ENCODE peak calls at places on chromosome 4, in nine cellular contexts. One of them, this sample, is unnamed.

GRCh38 chr4:123478859-123479345 is 82.3 kb downstream of the SPRY1 start:
- DNase-seq in astrocyte: peak
- DNase-seq in left lung: peak
- DNase-seq in GM06990: no peak
- DNase-seq in heart left ventricle: no peak
- DNase-seq in CD8-positive, alpha-beta T cell: no peak
- DNase-seq in right atrium auricular region: no peak
- DNase-seq in A673: no peak
- DNase-seq in psoas muscle: peak
- DNase-seq in this sample: peak

GRCh38 chr4:116639070-116639577 is 446.3 kb downstream of the TRAM1L1 start:
- DNase-seq in CD8-positive, alpha-beta T cell: no peak
- DNase-seq in left lung: no peak
- DNase-seq in heart left ventricle: no peak
- DNase-seq in psoas muscle: no peak
- DNase-seq in GM06990: no peak
- DNase-seq in A673: no peak
- DNase-seq in right atrium auricular region: no peak
- DNase-seq in astrocyte: no peak
- DNase-seq in this sample: no peak

GRCh38 chr4:66475596-66475995 is 805.3 kb upstream of the EPHA5 start:
- DNase-seq in left lung: no peak
- DNase-seq in heart left ventricle: no peak
- DNase-seq in astrocyte: no peak
- DNase-seq in psoas muscle: no peak
- DNase-seq in right atrium auricular region: no peak
- DNase-seq in A673: peak
- DNase-seq in CD8-positive, alpha-beta T cell: no peak
- DNase-seq in GM06990: no peak
- DNase-seq in this sample: peak

GRCh38 chr4:73438582-73439215 is 2.7 kb downstream of the AFP start:
- DNase-seq in psoas muscle: no peak
- DNase-seq in heart left ventricle: no peak
- DNase-seq in CD8-positive, alpha-beta T cell: no peak
- DNase-seq in right atrium auricular region: no peak
- DNase-seq in left lung: no peak
- DNase-seq in GM06990: no peak
- DNase-seq in astrocyte: no peak
- DNase-seq in A673: no peak
- DNase-seq in this sample: no peak

GRCh38 chr4:13528823-13529129 is 15.5 kb downstream of the NKX3-2 start:
- DNase-seq in heart left ventricle: no peak
- DNase-seq in psoas muscle: no peak
- DNase-seq in left lung: no peak
- DNase-seq in right atrium auricular region: no peak
- DNase-seq in CD8-positive, alpha-beta T cell: no peak
- DNase-seq in astrocyte: no peak
- DNase-seq in GM06990: no peak
- DNase-seq in A673: no peak
- DNase-seq in this sample: no peak

GRCh38 chr4:45679411-45679810 is 444.4 kb downstream of the GABRG1 start:
- DNase-seq in GM06990: no peak
- DNase-seq in psoas muscle: no peak
- DNase-seq in astrocyte: no peak
- DNase-seq in CD8-positive, alpha-beta T cell: no peak
- DNase-seq in A673: no peak
- DNase-seq in right atrium auricular region: no peak
- DNase-seq in heart left ventricle: no peak
- DNase-seq in left lung: no peak
- DNase-seq in this sample: no peak

GRCh38 chr4:45241976-45242375 is 515.6 kb upstream of the GNPDA2 start:
- DNase-seq in right atrium auricular region: no peak
- DNase-seq in heart left ventricle: no peak
- DNase-seq in left lung: no peak
- DNase-seq in A673: no peak
- DNase-seq in GM06990: no peak
- DNase-seq in psoas muscle: no peak
- DNase-seq in astrocyte: no peak
- DNase-seq in CD8-positive, alpha-beta T cell: no peak
- DNase-seq in this sample: peak

GRCh38 chr4:10593130-10593529 is 91.4 kb downstream of the CLNK start:
- DNase-seq in CD8-positive, alpha-beta T cell: no peak
- DNase-seq in heart left ventricle: no peak
- DNase-seq in right atrium auricular region: no peak
- DNase-seq in left lung: no peak
- DNase-seq in A673: no peak
- DNase-seq in GM06990: no peak
- DNase-seq in astrocyte: no peak
- DNase-seq in psoas muscle: no peak
- DNase-seq in this sample: no peak

GRCh38 chr4:56388311-56388710 is 1.0 kb upstream of the AASDH start:
- DNase-seq in astrocyte: no peak
- DNase-seq in A673: no peak
- DNase-seq in right atrium auricular region: no peak
- DNase-seq in GM06990: no peak
- DNase-seq in left lung: no peak
- DNase-seq in psoas muscle: no peak
- DNase-seq in CD8-positive, alpha-beta T cell: no peak
- DNase-seq in heart left ventricle: no peak
- DNase-seq in this sample: peak

GRCh38 chr4:116385583-116385982 is 699.8 kb downstream of the TRAM1L1 start:
- DNase-seq in left lung: no peak
- DNase-seq in CD8-positive, alpha-beta T cell: no peak
- DNase-seq in heart left ventricle: no peak
- DNase-seq in GM06990: no peak
- DNase-seq in psoas muscle: no peak
- DNase-seq in astrocyte: no peak
- DNase-seq in A673: no peak
- DNase-seq in right atrium auricular region: no peak
- DNase-seq in this sample: no peak

GRCh38 chr4:56466910-56467283 is 520 bp upstream of the SRP72 start:
- DNase-seq in GM06990: no peak
- DNase-seq in psoas muscle: no peak
- DNase-seq in A673: no peak
- DNase-seq in right atrium auricular region: no peak
- DNase-seq in CD8-positive, alpha-beta T cell: no peak
- DNase-seq in left lung: no peak
- DNase-seq in astrocyte: no peak
- DNase-seq in heart left ventricle: no peak
- DNase-seq in this sample: no peak

GRCh38 chr4:154686838-154687237 is 57.0 kb upstream of the LRAT start:
- DNase-seq in right atrium auricular region: no peak
- DNase-seq in left lung: no peak
- DNase-seq in CD8-positive, alpha-beta T cell: no peak
- DNase-seq in heart left ventricle: no peak
- DNase-seq in psoas muscle: no peak
- DNase-seq in A673: peak
- DNase-seq in GM06990: no peak
- DNase-seq in astrocyte: no peak
- DNase-seq in this sample: peak

DNA sequence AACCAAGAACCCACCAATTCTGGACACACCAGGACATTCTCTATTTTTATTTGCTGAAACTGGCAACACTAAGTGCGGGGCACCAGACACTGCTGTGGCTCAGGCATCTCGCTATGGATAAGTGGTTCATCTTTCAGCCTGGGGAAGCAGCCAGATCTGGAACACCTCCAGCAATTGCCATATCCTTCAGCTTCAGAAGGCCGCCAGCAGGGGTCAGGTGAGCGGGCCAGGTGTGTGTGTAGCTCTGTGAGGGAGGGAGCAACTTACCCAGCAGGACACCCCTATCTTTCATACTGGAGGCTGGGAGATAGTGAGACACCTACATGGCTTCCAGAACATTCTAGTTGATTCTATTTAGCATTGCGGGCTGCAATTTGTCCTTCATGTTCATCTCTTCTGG is 57.0 kb upstream of the GBA3 start:
- DNase-seq in astrocyte: no peak
- DNase-seq in GM06990: no peak
- DNase-seq in CD8-positive, alpha-beta T cell: no peak
- DNase-seq in A673: no peak
- DNase-seq in left lung: no peak
- DNase-seq in right atrium auricular region: no peak
- DNase-seq in heart left ventricle: no peak
- DNase-seq in psoas muscle: no peak
- DNase-seq in this sample: no peak
- TF ChIP-seq CTCF in astrocyte: no peak
- TF ChIP-seq CTCF in GM06990: no peak
- TF ChIP-seq CTCF in CD8-positive, alpha-beta T cell: no peak
- TF ChIP-seq CTCF in A673: no peak
- TF ChIP-seq CTCF in left lung: no peak
- TF ChIP-seq CTCF in right atrium auricular region: no peak
- TF ChIP-seq CTCF in heart left ventricle: no peak
- TF ChIP-seq CTCF in psoas muscle: no peak
- TF ChIP-seq CTCF in this sample: no peak

GRCh38 chr4:102430511-102430910 is 70.6 kb upstream of the NFKB1 start:
- DNase-seq in left lung: no peak
- DNase-seq in A673: no peak
- DNase-seq in CD8-positive, alpha-beta T cell: no peak
- DNase-seq in heart left ventricle: no peak
- DNase-seq in astrocyte: peak
- DNase-seq in psoas muscle: no peak
- DNase-seq in GM06990: no peak
- DNase-seq in right atrium auricular region: no peak
- DNase-seq in this sample: peak
- H3K4me3 ChIP-seq in left lung: peak
- H3K4me3 ChIP-seq in A673: peak
- H3K4me3 ChIP-seq in CD8-positive, alpha-beta T cell: peak
- H3K4me3 ChIP-seq in heart left ventricle: peak
- H3K4me3 ChIP-seq in astrocyte: peak
- H3K4me3 ChIP-seq in psoas muscle: peak
- H3K4me3 ChIP-seq in GM06990: peak
- H3K4me3 ChIP-seq in right atrium auricular region: peak
- H3K4me3 ChIP-seq in this sample: peak

GRCh38 chr4:8588196-8588470 is 4.4 kb upstream of the CPZ start:
- DNase-seq in left lung: no peak
- DNase-seq in A673: no peak
- DNase-seq in CD8-positive, alpha-beta T cell: no peak
- DNase-seq in psoas muscle: no peak
- DNase-seq in right atrium auricular region: no peak
- DNase-seq in GM06990: no peak
- DNase-seq in heart left ventricle: no peak
- DNase-seq in astrocyte: no peak
- DNase-seq in this sample: no peak

GRCh38 chr4:8585721-8586161 is 5.5 kb downstream of the GPR78 start:
- DNase-seq in heart left ventricle: no peak
- DNase-seq in left lung: no peak
- DNase-seq in CD8-positive, alpha-beta T cell: no peak
- DNase-seq in right atrium auricular region: no peak
- DNase-seq in psoas muscle: no peak
- DNase-seq in A673: no peak
- DNase-seq in GM06990: no peak
- DNase-seq in astrocyte: no peak
- DNase-seq in this sample: no peak

GRCh38 chr4:8587469-8588195 is 4.9 kb upstream of the CPZ start:
- DNase-seq in CD8-positive, alpha-beta T cell: no peak
- DNase-seq in astrocyte: no peak
- DNase-seq in left lung: no peak
- DNase-seq in psoas muscle: no peak
- DNase-seq in A673: no peak
- DNase-seq in right atrium auricular region: no peak
- DNase-seq in heart left ventricle: no peak
- DNase-seq in GM06990: no peak
- DNase-seq in this sample: no peak

GRCh38 chr4:8586246-8586645 is 6.1 kb downstream of the GPR78 start:
- DNase-seq in psoas muscle: no peak
- DNase-seq in heart left ventricle: no peak
- DNase-seq in astrocyte: no peak
- DNase-seq in GM06990: no peak
- DNase-seq in left lung: no peak
- DNase-seq in A673: no peak
- DNase-seq in CD8-positive, alpha-beta T cell: no peak
- DNase-seq in right atrium auricular region: no peak
- DNase-seq in this sample: no peak

GRCh38 chr4:8586671-8587468 is 5.7 kb upstream of the CPZ start:
- DNase-seq in GM06990: no peak
- DNase-seq in right atrium auricular region: no peak
- DNase-seq in A673: no peak
- DNase-seq in CD8-positive, alpha-beta T cell: no peak
- DNase-seq in left lung: no peak
- DNase-seq in astrocyte: no peak
- DNase-seq in heart left ventricle: no peak
- DNase-seq in psoas muscle: no peak
- DNase-seq in this sample: no peak
- TF ChIP-seq CTCF in GM06990: peak
- TF ChIP-seq CTCF in right atrium auricular region: no peak
- TF ChIP-seq CTCF in A673: no peak
- TF ChIP-seq CTCF in CD8-positive, alpha-beta T cell: no peak
- TF ChIP-seq CTCF in left lung: no peak
- TF ChIP-seq CTCF in astrocyte: no peak
- TF ChIP-seq CTCF in heart left ventricle: no peak
- TF ChIP-seq CTCF in psoas muscle: no peak
- TF ChIP-seq CTCF in this sample: no peak

GRCh38 chr4:186105721-186106335 is 1.3 kb downstream of the FAM149A start:
- DNase-seq in CD8-positive, alpha-beta T cell: no peak
- DNase-seq in GM06990: no peak
- DNase-seq in left lung: no peak
- DNase-seq in psoas muscle: no peak
- DNase-seq in heart left ventricle: no peak
- DNase-seq in astrocyte: peak
- DNase-seq in A673: peak
- DNase-seq in right atrium auricular region: no peak
- DNase-seq in this sample: peak
- H3K4me3 ChIP-seq in CD8-positive, alpha-beta T cell: peak
- H3K4me3 ChIP-seq in GM06990: peak
- H3K4me3 ChIP-seq in left lung: peak
- H3K4me3 ChIP-seq in psoas muscle: peak
- H3K4me3 ChIP-seq in heart left ventricle: peak
- H3K4me3 ChIP-seq in astrocyte: no peak
- H3K4me3 ChIP-seq in A673: peak
- H3K4me3 ChIP-seq in right atrium auricular region: peak
- H3K4me3 ChIP-seq in this sample: no peak

This sample was measured in cardiac fibroblast.